ENCODE peak calls at places on chromosomes 2 and 18, in eight cellular contexts. W is skeletal muscle cell, D is spleen, C is SHP77, N is GM10248, J is NCI-H774, K is caudate nucleus, Q is HT-29. V is an unnamed sample.

GRCh38 chr2:26720322-26721166 is 28.0 kb downstream of the KCNK3 start:
- DNase-seq in W (no peak), D (no peak), C (peak), N (no peak), J (peak), K (no peak), Q (peak), V (no peak)

GRCh38 chr2:208072250-208072892 is 47.0 kb upstream of the PLEKHM3 start:
- DNase-seq in W (peak), D (peak), C (peak), N (peak), J (peak), K (peak), Q (peak), V (peak)

GRCh38 chr2:221715783-221716386 is 143.8 kb upstream of the EPHA4 start:
- DNase-seq in W (no peak), D (no peak), C (no peak), N (no peak), J (no peak), K (no peak), Q (peak), V (no peak)

GRCh38 chr2:100262555-100263320 is 59.6 kb downstream of the LONRF2 start:
- DNase-seq in W (no peak), D (peak), C (peak), N (peak), J (peak), K (peak), Q (peak), V (peak)

GRCh38 chr2:159035790-159036411 is 67.5 kb downstream of the TANC1 start:
- DNase-seq in W (peak), D (no peak), C (peak), N (peak), J (peak), K (no peak), Q (peak), V (no peak)

GRCh38 chr18:23838801-23839366 is 149.6 kb downstream of the LAMA3 start:
- DNase-seq in W (no peak), D (no peak), C (no peak), N (no peak), J (no peak), K (no peak), Q (no peak), V (no peak)

GRCh38 chr2:86249176-86249842 is 50.1 kb downstream of the MRPL35 start:
- DNase-seq in W (peak), D (no peak), C (peak), N (peak), J (peak), K (no peak), Q (peak), V (no peak)

GRCh38 chr2:182610231-182610630 is 105.8 kb upstream of the DNAJC10 start:
- DNase-seq in W (no peak), D (no peak), C (no peak), N (no peak), J (no peak), K (no peak), Q (no peak), V (no peak)

GRCh38 chr2:69616755-69617154 is 26.8 kb downstream of the AAK1 start:
- DNase-seq in W (no peak), D (no peak), C (no peak), N (peak), J (no peak), K (no peak), Q (peak), V (no peak)

V was measured in posterior cingulate gyrus.